ENCODE peak calls at places on chromosomes 6 and 20, in four cellular contexts. One of them, this sample, is unnamed.
A peak's percentile ranks its signal among the peaks of the same experiment; 100 is the strongest.

GRCh38 chr20:47160240-47160639 is 196.3 kb downstream of the ZMYND8 start:
- DNase-seq in WTC11: no peak
- DNase-seq in GM12878: no peak
- DNase-seq in K562: no peak
- DNase-seq in this sample: no peak

GRCh38 chr20:51560550-51561307 is 18.2 kb upstream of the NFATC2 start:
- DNase-seq in WTC11: no peak
- DNase-seq in GM12878: no peak
- DNase-seq in K562: no peak
- DNase-seq in this sample: no peak

GRCh38 chr6:136304410-136304809 is 14.8 kb upstream of the BCLAF1 start:
- DNase-seq in WTC11: no peak
- DNase-seq in GM12878: no peak
- DNase-seq in K562: no peak
- DNase-seq in this sample: no peak

GRCh38 chr6:41428402-41428994 is 93.1 kb downstream of the NCR2 start:
- DNase-seq in WTC11: no peak
- DNase-seq in GM12878: no peak
- DNase-seq in K562: no peak
- DNase-seq in this sample: no peak

GRCh38 chr6:45478235-45478634 is 100.5 kb upstream of the SUPT3H start:
- DNase-seq in WTC11: no peak
- DNase-seq in GM12878: no peak
- DNase-seq in K562: no peak
- DNase-seq in this sample: no peak

GRCh38 chr20:9739991-9740390 is 98.9 kb downstream of the PAK5 start:
- DNase-seq in WTC11: no peak
- DNase-seq in GM12878: no peak
- DNase-seq in K562: no peak
- DNase-seq in this sample: no peak

GRCh38 chr20:9270831-9271230 is 201.9 kb downstream of the PLCB4 start:
- DNase-seq in WTC11: no peak
- DNase-seq in GM12878: no peak
- DNase-seq in K562: no peak
- DNase-seq in this sample: no peak

GRCh38 chr6:36904096-36904495 is 18.3 kb downstream of the C6orf89 start:
- DNase-seq in WTC11: no peak
- DNase-seq in GM12878: no peak
- DNase-seq in K562: no peak
- DNase-seq in this sample: no peak

GRCh38 chr6:158445426-158446085 is 114.3 kb upstream of the TMEM181 start:
- DNase-seq in WTC11: no peak
- DNase-seq in GM12878: no peak
- DNase-seq in K562: no peak
- DNase-seq in this sample: no peak

GRCh38 chr20:41047975-41048305 is 19.3 kb downstream of the TOP1 start:
- DNase-seq in WTC11: no peak
- DNase-seq in GM12878: no peak
- DNase-seq in K562: no peak
- DNase-seq in this sample: no peak

GRCh38 chr6:112163295-112164257 is 76.2 kb downstream of the FAM229B start:
- DNase-seq in WTC11: peak; percentile 84
- DNase-seq in GM12878: peak; percentile 7
- DNase-seq in K562: peak; percentile 80
- DNase-seq in this sample: peak; percentile 83

GRCh38 chr6:15810618-15811017 is 147.8 kb upstream of the DTNBP1 start:
- DNase-seq in WTC11: no peak
- DNase-seq in GM12878: no peak
- DNase-seq in K562: no peak
- DNase-seq in this sample: no peak

GRCh38 chr6:169963581-169964297 is 212.3 kb downstream of the ERMARD start:
- DNase-seq in WTC11: no peak
- DNase-seq in GM12878: no peak
- DNase-seq in K562: no peak
- DNase-seq in this sample: peak; percentile 6

GRCh38 chr6:158002951-158003853 is 21.5 kb downstream of the SYNJ2 start:
- DNase-seq in WTC11: no peak
- DNase-seq in GM12878: no peak
- DNase-seq in K562: no peak
- DNase-seq in this sample: no peak

GRCh38 chr6:7145269-7146078 is 37.7 kb downstream of the RREB1 start:
- DNase-seq in WTC11: no peak
- DNase-seq in GM12878: no peak
- DNase-seq in K562: no peak
- DNase-seq in this sample: no peak

GRCh38 chr20:24617080-24617432 is 147.6 kb downstream of the SYNDIG1 start:
- DNase-seq in WTC11: no peak
- DNase-seq in GM12878: no peak
- DNase-seq in K562: no peak
- DNase-seq in this sample: no peak

GRCh38 chr20:34311118-34312023 is 8.2 kb upstream of the AHCY start:
- DNase-seq in WTC11: peak; percentile 69
- DNase-seq in GM12878: no peak
- DNase-seq in K562: no peak
- DNase-seq in this sample: no peak

GRCh38 chr20:63519765-63520593 is 586 bp upstream of the PPDPF start:
- DNase-seq in WTC11: peak; percentile 78
- DNase-seq in GM12878: no peak
- DNase-seq in K562: peak; percentile 71
- DNase-seq in this sample: peak; percentile 87

GRCh38 chr6:87914637-87915395 is 132.8 kb upstream of the SPACA1 start:
- DNase-seq in WTC11: no peak
- DNase-seq in GM12878: no peak
- DNase-seq in K562: no peak
- DNase-seq in this sample: no peak

GRCh38 chr20:13290724-13291123 is 69.7 kb downstream of the ISM1 start:
- DNase-seq in WTC11: no peak
- DNase-seq in GM12878: no peak
- DNase-seq in K562: no peak
- DNase-seq in this sample: no peak

GRCh38 chr6:6696867-6697531 is 108.5 kb downstream of the LY86 start:
- DNase-seq in WTC11: peak; percentile 79
- DNase-seq in GM12878: no peak
- DNase-seq in K562: peak; percentile 81
- DNase-seq in this sample: peak; percentile 45

GRCh38 chr6:164322533-164322932 is 908.0 kb downstream of the QKI start:
- DNase-seq in WTC11: no peak
- DNase-seq in GM12878: no peak
- DNase-seq in K562: no peak
- DNase-seq in this sample: no peak

GRCh38 chr6:15316754-15317153 is 70.9 kb downstream of the JARID2 start:
- DNase-seq in WTC11: no peak
- DNase-seq in GM12878: no peak
- DNase-seq in K562: no peak
- DNase-seq in this sample: no peak

GRCh38 chr6:53894086-53894485 is 99.3 kb downstream of the LRRC1 start:
- DNase-seq in WTC11: no peak
- DNase-seq in GM12878: no peak
- DNase-seq in K562: no peak
- DNase-seq in this sample: no peak

GRCh38 chr6:82568290-82568993 is 204.8 kb downstream of the TPBG start:
- DNase-seq in WTC11: no peak
- DNase-seq in GM12878: peak; percentile 79
- DNase-seq in K562: no peak
- DNase-seq in this sample: no peak

GRCh38 chr6:82569022-82569421 is 205.4 kb downstream of the TPBG start:
- DNase-seq in WTC11: no peak
- DNase-seq in GM12878: no peak
- DNase-seq in K562: no peak
- DNase-seq in this sample: no peak

GRCh38 chr6:82571431-82571830 is 207.8 kb downstream of the TPBG start:
- DNase-seq in WTC11: no peak
- DNase-seq in GM12878: no peak
- DNase-seq in K562: no peak
- DNase-seq in this sample: no peak

GRCh38 chr6:82570083-82570482 is 206.5 kb downstream of the TPBG start:
- DNase-seq in WTC11: no peak
- DNase-seq in GM12878: no peak
- DNase-seq in K562: no peak
- DNase-seq in this sample: peak; percentile 42

DNA sequence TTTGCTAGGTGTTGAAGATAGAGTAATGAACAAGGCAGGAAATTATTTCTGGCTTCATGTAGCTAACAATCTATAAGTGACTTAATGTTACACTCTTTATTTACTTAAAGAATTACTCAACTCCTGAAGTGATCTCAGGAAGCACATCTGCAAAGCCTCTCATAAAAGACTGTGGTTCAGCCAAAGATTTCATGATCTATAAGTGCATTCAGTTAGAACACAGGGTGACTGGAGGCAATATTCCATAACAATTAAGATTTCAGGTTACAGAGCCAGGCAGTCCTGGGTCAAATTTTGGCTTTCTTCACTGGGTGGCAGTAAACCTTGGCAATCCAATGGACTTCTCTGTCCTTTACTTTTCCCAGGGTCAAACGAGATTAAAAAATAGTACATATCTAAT is 204.0 kb downstream of the TPBG start:
- DNase-seq in WTC11: no peak
- DNase-seq in GM12878: no peak
- DNase-seq in K562: no peak
- DNase-seq in this sample: no peak
- TF ChIP-seq USF1 in WTC11: no peak
- TF ChIP-seq USF1 in GM12878: no peak
- TF ChIP-seq USF1 in K562: no peak
- TF ChIP-seq USF1 in this sample: no peak

DNA sequence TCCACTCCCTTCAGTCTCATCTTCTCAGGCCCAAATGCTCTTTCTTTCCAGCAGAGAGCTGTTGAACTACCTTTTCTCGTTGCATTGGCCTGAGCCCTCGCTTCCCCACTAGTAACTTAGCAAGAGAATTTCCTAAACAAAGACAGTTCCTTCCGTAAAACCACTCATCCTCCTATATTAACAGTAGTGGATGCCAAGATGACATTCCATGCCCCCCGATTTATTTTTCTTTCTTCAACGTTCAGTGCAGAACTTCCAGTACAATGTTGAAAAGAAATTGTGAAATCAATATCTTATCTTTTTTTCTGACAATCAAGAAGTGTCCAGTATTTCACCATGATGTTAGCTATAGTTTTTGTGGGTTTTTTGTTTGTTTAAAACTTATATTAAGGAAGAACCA is 45.8 kb downstream of the SOX4 start:
- DNase-seq in WTC11: no peak
- DNase-seq in GM12878: no peak
- DNase-seq in K562: no peak
- DNase-seq in this sample: no peak
- TF ChIP-seq USF1 in WTC11: no peak
- TF ChIP-seq USF1 in GM12878: no peak
- TF ChIP-seq USF1 in K562: no peak
- TF ChIP-seq USF1 in this sample: no peak

GRCh38 chr6:31763617-31763940 is 1.1 kb downstream of the SAPCD1 start:
- DNase-seq in WTC11: peak; percentile 33
- DNase-seq in GM12878: no peak
- DNase-seq in K562: no peak
- DNase-seq in this sample: no peak
- TF ChIP-seq USF1 in WTC11: no peak
- TF ChIP-seq USF1 in GM12878: no peak
- TF ChIP-seq USF1 in K562: no peak
- TF ChIP-seq USF1 in this sample: no peak

DNA sequence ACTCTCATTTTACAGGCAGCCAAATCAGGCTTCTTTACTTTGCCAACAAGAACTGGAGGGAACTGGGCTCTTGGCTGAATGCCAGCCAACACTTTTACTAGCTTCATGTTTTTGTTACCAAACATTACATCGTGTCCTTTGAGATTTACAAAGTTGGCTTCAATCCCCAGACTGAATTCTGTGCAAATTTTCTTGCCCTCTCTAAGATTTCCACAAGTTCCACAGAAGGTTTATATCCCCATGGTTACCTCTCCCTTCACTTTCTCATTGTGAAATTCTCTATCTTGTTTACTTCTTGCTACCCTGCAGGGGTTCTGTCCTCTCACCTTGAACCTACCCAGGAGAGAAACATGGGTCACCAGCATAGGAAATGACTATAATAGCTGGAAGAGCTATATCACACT is 37.6 kb upstream of the PLCB1 start:
- DNase-seq in WTC11: no peak
- DNase-seq in GM12878: no peak
- DNase-seq in K562: no peak
- DNase-seq in this sample: no peak
- TF ChIP-seq USF1 in WTC11: no peak
- TF ChIP-seq USF1 in GM12878: no peak
- TF ChIP-seq USF1 in K562: no peak
- TF ChIP-seq USF1 in this sample: no peak

DNA sequence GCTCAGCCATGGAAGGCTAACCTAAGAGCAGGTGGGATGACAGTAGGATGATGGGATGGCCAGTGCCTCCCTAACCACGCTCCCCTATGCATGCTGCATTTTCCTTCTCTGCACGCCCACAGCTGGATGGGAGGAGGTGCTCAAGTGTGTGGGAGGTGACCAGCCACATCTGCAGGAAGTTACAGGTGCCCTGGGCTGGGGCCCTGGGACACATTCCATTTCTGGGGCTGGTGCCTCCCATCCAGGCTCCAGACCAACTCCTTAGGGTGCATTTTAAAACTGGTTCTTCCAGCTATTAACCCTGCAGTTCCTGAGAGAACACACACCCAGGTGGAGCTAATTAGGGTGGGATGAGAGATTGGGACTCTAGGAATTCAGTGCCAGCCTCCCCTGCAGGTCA is 135.3 kb upstream of the ARMC2 start:
- DNase-seq in WTC11: no peak
- DNase-seq in GM12878: no peak
- DNase-seq in K562: no peak
- DNase-seq in this sample: no peak
- TF ChIP-seq USF1 in WTC11: no peak
- TF ChIP-seq USF1 in GM12878: no peak
- TF ChIP-seq USF1 in K562: no peak
- TF ChIP-seq USF1 in this sample: no peak

GRCh38 chr6:91352878-91353277 is 766.0 kb upstream of the MAP3K7 start:
- DNase-seq in WTC11: no peak
- DNase-seq in GM12878: no peak
- DNase-seq in K562: no peak
- DNase-seq in this sample: no peak
- TF ChIP-seq USF1 in WTC11: no peak
- TF ChIP-seq USF1 in GM12878: no peak
- TF ChIP-seq USF1 in K562: no peak
- TF ChIP-seq USF1 in this sample: no peak

GRCh38 chr20:6993016-6993415 is 225.5 kb downstream of the BMP2 start:
- DNase-seq in WTC11: no peak
- DNase-seq in GM12878: no peak
- DNase-seq in K562: no peak
- DNase-seq in this sample: no peak

GRCh38 chr20:6993526-6993925 is 226.0 kb downstream of the BMP2 start:
- DNase-seq in WTC11: no peak
- DNase-seq in GM12878: no peak
- DNase-seq in K562: no peak
- DNase-seq in this sample: no peak

GRCh38 chr20:6999381-6999780 is 231.9 kb downstream of the BMP2 start:
- DNase-seq in WTC11: no peak
- DNase-seq in GM12878: no peak
- DNase-seq in K562: no peak
- DNase-seq in this sample: no peak

DNA sequence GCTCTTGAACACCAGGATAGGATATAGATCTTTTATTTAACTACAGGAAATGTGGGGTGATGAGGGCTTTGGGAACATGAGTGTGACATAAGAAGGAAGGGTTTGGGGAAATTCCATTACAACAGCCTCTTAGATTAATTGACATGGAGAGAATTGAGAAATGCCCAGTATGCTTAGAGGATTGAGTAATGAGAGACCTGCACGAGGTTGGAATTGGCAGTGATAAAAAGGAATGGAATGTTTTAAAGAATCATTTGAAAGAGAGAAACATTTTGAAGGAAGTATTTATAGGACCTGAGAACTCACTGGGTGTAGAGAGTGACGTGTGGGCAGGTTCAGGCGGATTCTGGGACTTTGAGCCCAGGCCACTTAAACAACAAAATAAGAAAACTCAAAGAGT is 227.0 kb downstream of the BMP2 start:
- DNase-seq in WTC11: no peak
- DNase-seq in GM12878: no peak
- DNase-seq in K562: no peak
- DNase-seq in this sample: no peak
- TF ChIP-seq USF1 in WTC11: no peak
- TF ChIP-seq USF1 in GM12878: no peak
- TF ChIP-seq USF1 in K562: no peak
- TF ChIP-seq USF1 in this sample: no peak